ENCODE peak calls at places on chromosomes 1 and 21, in six cellular contexts. One of them, this sample, is unnamed.

GRCh38 chr1:102640872-102641271 is 467.4 kb downstream of the COL11A1 start:
- DNase-seq in caudate nucleus: no peak
- DNase-seq in CD8-positive, alpha-beta memory T cell: no peak
- DNase-seq in neuronal stem cell: no peak
- DNase-seq in dorsolateral prefrontal cortex: no peak
- DNase-seq in psoas muscle: no peak
- DNase-seq in this sample: no peak

GRCh38 chr21:46661627-46662366 is 26.3 kb downstream of the PRMT2 start:
- DNase-seq in caudate nucleus: no peak
- DNase-seq in CD8-positive, alpha-beta memory T cell: no peak
- DNase-seq in dorsolateral prefrontal cortex: no peak
- DNase-seq in neuronal stem cell: no peak
- DNase-seq in psoas muscle: no peak
- DNase-seq in this sample: no peak

GRCh38 chr1:14631421-14631820 is 32.9 kb downstream of the KAZN start:
- DNase-seq in caudate nucleus: no peak
- DNase-seq in dorsolateral prefrontal cortex: no peak
- DNase-seq in psoas muscle: no peak
- DNase-seq in CD8-positive, alpha-beta memory T cell: no peak
- DNase-seq in neuronal stem cell: no peak
- DNase-seq in this sample: no peak

GRCh38 chr1:29789221-29789909 is 553.0 kb downstream of the PTPRU start:
- DNase-seq in caudate nucleus: no peak
- DNase-seq in dorsolateral prefrontal cortex: no peak
- DNase-seq in CD8-positive, alpha-beta memory T cell: no peak
- DNase-seq in psoas muscle: no peak
- DNase-seq in neuronal stem cell: no peak
- DNase-seq in this sample: no peak

GRCh38 chr1:1157426-1157913 is 16.2 kb upstream of the TTLL10 start:
- DNase-seq in caudate nucleus: peak
- DNase-seq in CD8-positive, alpha-beta memory T cell: peak
- DNase-seq in psoas muscle: peak
- DNase-seq in neuronal stem cell: peak
- DNase-seq in dorsolateral prefrontal cortex: peak
- DNase-seq in this sample: peak

GRCh38 chr1:212814989-212815388 is 23.3 kb downstream of the TATDN3 start:
- DNase-seq in psoas muscle: no peak
- DNase-seq in dorsolateral prefrontal cortex: no peak
- DNase-seq in caudate nucleus: no peak
- DNase-seq in neuronal stem cell: no peak
- DNase-seq in CD8-positive, alpha-beta memory T cell: no peak
- DNase-seq in this sample: no peak

GRCh38 chr1:240212552-240212951 is 120.9 kb downstream of the FMN2 start:
- DNase-seq in neuronal stem cell: no peak
- DNase-seq in dorsolateral prefrontal cortex: no peak
- DNase-seq in caudate nucleus: no peak
- DNase-seq in psoas muscle: no peak
- DNase-seq in CD8-positive, alpha-beta memory T cell: no peak
- DNase-seq in this sample: no peak

GRCh38 chr1:110136911-110137310 is 13.4 kb upstream of the SLC6A17 start:
- DNase-seq in CD8-positive, alpha-beta memory T cell: no peak
- DNase-seq in dorsolateral prefrontal cortex: peak
- DNase-seq in caudate nucleus: peak
- DNase-seq in neuronal stem cell: peak
- DNase-seq in psoas muscle: no peak
- DNase-seq in this sample: no peak

GRCh38 chr1:26225033-26225831 is 8.8 kb upstream of the CEP85 start:
- DNase-seq in dorsolateral prefrontal cortex: peak
- DNase-seq in psoas muscle: peak
- DNase-seq in neuronal stem cell: peak
- DNase-seq in CD8-positive, alpha-beta memory T cell: peak
- DNase-seq in caudate nucleus: peak
- DNase-seq in this sample: peak

GRCh38 chr1:5424802-5425201 is 567.4 kb downstream of the NPHP4 start:
- DNase-seq in psoas muscle: no peak
- DNase-seq in neuronal stem cell: peak
- DNase-seq in dorsolateral prefrontal cortex: no peak
- DNase-seq in CD8-positive, alpha-beta memory T cell: no peak
- DNase-seq in caudate nucleus: no peak
- DNase-seq in this sample: no peak

GRCh38 chr1:64550505-64550904 is 80.6 kb downstream of the CACHD1 start:
- DNase-seq in neuronal stem cell: no peak
- DNase-seq in psoas muscle: no peak
- DNase-seq in CD8-positive, alpha-beta memory T cell: no peak
- DNase-seq in caudate nucleus: no peak
- DNase-seq in dorsolateral prefrontal cortex: no peak
- DNase-seq in this sample: no peak

GRCh38 chr1:154407866-154408777 is 3.0 kb downstream of the IL6R start:
- DNase-seq in CD8-positive, alpha-beta memory T cell: no peak
- DNase-seq in psoas muscle: no peak
- DNase-seq in dorsolateral prefrontal cortex: no peak
- DNase-seq in neuronal stem cell: no peak
- DNase-seq in caudate nucleus: no peak
- DNase-seq in this sample: no peak

GRCh38 chr21:35503646-35504045 is 454.5 kb upstream of the RUNX1 start:
- DNase-seq in caudate nucleus: no peak
- DNase-seq in psoas muscle: no peak
- DNase-seq in dorsolateral prefrontal cortex: no peak
- DNase-seq in CD8-positive, alpha-beta memory T cell: no peak
- DNase-seq in neuronal stem cell: no peak
- DNase-seq in this sample: no peak

GRCh38 chr1:193674292-193674944 is 488.0 kb upstream of the B3GALT2 start:
- DNase-seq in caudate nucleus: no peak
- DNase-seq in CD8-positive, alpha-beta memory T cell: no peak
- DNase-seq in psoas muscle: no peak
- DNase-seq in dorsolateral prefrontal cortex: no peak
- DNase-seq in neuronal stem cell: no peak
- DNase-seq in this sample: no peak

GRCh38 chr21:36422279-36423098 is 37.3 kb downstream of the CHAF1B start:
- DNase-seq in dorsolateral prefrontal cortex: no peak
- DNase-seq in psoas muscle: peak
- DNase-seq in neuronal stem cell: peak
- DNase-seq in caudate nucleus: no peak
- DNase-seq in CD8-positive, alpha-beta memory T cell: no peak
- DNase-seq in this sample: peak

GRCh38 chr1:28456078-28456477 is 49.8 kb upstream of the RCC1 start:
- DNase-seq in psoas muscle: no peak
- DNase-seq in neuronal stem cell: no peak
- DNase-seq in dorsolateral prefrontal cortex: no peak
- DNase-seq in caudate nucleus: no peak
- DNase-seq in CD8-positive, alpha-beta memory T cell: no peak
- DNase-seq in this sample: no peak

GRCh38 chr21:41580758-41581554 is 73.0 kb upstream of the TMPRSS2 start:
- DNase-seq in psoas muscle: no peak
- DNase-seq in dorsolateral prefrontal cortex: no peak
- DNase-seq in CD8-positive, alpha-beta memory T cell: no peak
- DNase-seq in neuronal stem cell: peak
- DNase-seq in caudate nucleus: no peak
- DNase-seq in this sample: no peak

GRCh38 chr1:109547412-109548320 is 749 bp upstream of the GNAI3 start:
- DNase-seq in psoas muscle: peak
- DNase-seq in caudate nucleus: no peak
- DNase-seq in neuronal stem cell: no peak
- DNase-seq in dorsolateral prefrontal cortex: no peak
- DNase-seq in CD8-positive, alpha-beta memory T cell: no peak
- DNase-seq in this sample: no peak

GRCh38 chr1:5648410-5649165 is 343.6 kb downstream of the NPHP4 start:
- DNase-seq in CD8-positive, alpha-beta memory T cell: no peak
- DNase-seq in caudate nucleus: no peak
- DNase-seq in neuronal stem cell: no peak
- DNase-seq in psoas muscle: no peak
- DNase-seq in dorsolateral prefrontal cortex: no peak
- DNase-seq in this sample: no peak

GRCh38 chr1:23528245-23528978 is 2.6 kb downstream of the E2F2 start:
- DNase-seq in dorsolateral prefrontal cortex: no peak
- DNase-seq in caudate nucleus: no peak
- DNase-seq in neuronal stem cell: no peak
- DNase-seq in psoas muscle: peak
- DNase-seq in CD8-positive, alpha-beta memory T cell: peak
- DNase-seq in this sample: peak

GRCh38 chr1:34165422-34165921 is 442 bp upstream of the CSMD2 start:
- DNase-seq in CD8-positive, alpha-beta memory T cell: no peak
- DNase-seq in psoas muscle: no peak
- DNase-seq in dorsolateral prefrontal cortex: no peak
- DNase-seq in neuronal stem cell: no peak
- DNase-seq in caudate nucleus: no peak
- DNase-seq in this sample: no peak

GRCh38 chr1:150558761-150559626 is 9.8 kb downstream of the ADAMTSL4 start:
- DNase-seq in caudate nucleus: no peak
- DNase-seq in neuronal stem cell: no peak
- DNase-seq in dorsolateral prefrontal cortex: no peak
- DNase-seq in CD8-positive, alpha-beta memory T cell: no peak
- DNase-seq in psoas muscle: peak
- DNase-seq in this sample: peak

GRCh38 chr1:229147086-229147485 is 123.8 kb upstream of the RAB4A start:
- DNase-seq in caudate nucleus: no peak
- DNase-seq in CD8-positive, alpha-beta memory T cell: no peak
- DNase-seq in psoas muscle: no peak
- DNase-seq in dorsolateral prefrontal cortex: no peak
- DNase-seq in neuronal stem cell: no peak
- DNase-seq in this sample: no peak

GRCh38 chr1:45842786-45843185 is 39.4 kb downstream of the MAST2 start:
- DNase-seq in dorsolateral prefrontal cortex: no peak
- DNase-seq in caudate nucleus: no peak
- DNase-seq in CD8-positive, alpha-beta memory T cell: no peak
- DNase-seq in neuronal stem cell: no peak
- DNase-seq in psoas muscle: no peak
- DNase-seq in this sample: no peak

GRCh38 chr1:154463512-154463990 is 38.5 kb upstream of the TDRD10 start:
- DNase-seq in dorsolateral prefrontal cortex: no peak
- DNase-seq in psoas muscle: no peak
- DNase-seq in CD8-positive, alpha-beta memory T cell: peak
- DNase-seq in caudate nucleus: no peak
- DNase-seq in neuronal stem cell: no peak
- DNase-seq in this sample: no peak

GRCh38 chr1:74246266-74246665 is 11.1 kb downstream of the TNNI3K start:
- DNase-seq in neuronal stem cell: no peak
- DNase-seq in CD8-positive, alpha-beta memory T cell: no peak
- DNase-seq in dorsolateral prefrontal cortex: no peak
- DNase-seq in psoas muscle: no peak
- DNase-seq in caudate nucleus: no peak
- DNase-seq in this sample: no peak

DNA sequence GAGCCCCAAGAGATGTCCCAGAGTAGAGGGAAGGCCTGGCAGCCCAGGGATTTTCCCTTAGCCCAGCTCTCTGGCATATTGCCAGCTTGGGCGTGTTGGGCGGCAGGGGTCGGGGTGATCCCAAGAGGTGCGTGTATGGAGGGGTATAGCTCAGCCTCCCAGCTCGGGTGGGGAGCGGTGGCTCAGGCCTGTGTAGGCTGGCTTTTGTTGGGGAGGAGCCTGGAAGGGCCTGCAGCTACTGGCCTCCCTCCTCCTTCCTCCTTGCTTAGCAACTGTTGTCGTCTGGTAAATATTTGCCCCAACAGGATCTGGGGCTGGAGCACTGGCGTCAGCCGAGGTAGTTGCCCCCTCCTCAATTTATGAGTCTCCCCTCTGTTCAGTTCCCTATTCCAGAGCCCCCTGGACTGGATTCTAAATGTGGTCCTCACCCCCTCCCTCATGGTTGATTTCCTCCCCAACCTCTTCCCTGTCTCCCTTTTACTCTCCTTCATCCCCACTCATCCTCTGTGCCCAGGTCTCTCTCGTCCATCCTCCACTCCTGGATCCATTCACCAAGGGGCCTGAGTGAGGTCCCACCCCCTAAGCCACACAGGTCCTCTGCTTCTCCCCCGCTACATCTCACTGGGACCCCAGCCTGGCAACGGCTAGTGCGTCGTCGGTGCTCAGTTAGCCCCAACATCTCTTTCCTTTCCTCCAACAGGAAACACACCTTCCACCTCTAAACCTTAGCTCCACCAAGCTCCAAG is 10.3 kb upstream of the LMNA start:
- DNase-seq in neuronal stem cell: no peak
- DNase-seq in CD8-positive, alpha-beta memory T cell: peak
- DNase-seq in psoas muscle: peak
- DNase-seq in dorsolateral prefrontal cortex: no peak
- DNase-seq in caudate nucleus: no peak
- DNase-seq in this sample: no peak
- H3K27ac ChIP-seq in neuronal stem cell: peak
- H3K27ac ChIP-seq in CD8-positive, alpha-beta memory T cell: peak
- H3K27ac ChIP-seq in psoas muscle: peak
- H3K27ac ChIP-seq in dorsolateral prefrontal cortex: peak
- H3K27ac ChIP-seq in caudate nucleus: peak
- H3K27ac ChIP-seq in this sample: peak

GRCh38 chr1:234861761-234862160 is 251.8 kb upstream of the IRF2BP2 start:
- DNase-seq in caudate nucleus: no peak
- DNase-seq in CD8-positive, alpha-beta memory T cell: no peak
- DNase-seq in dorsolateral prefrontal cortex: no peak
- DNase-seq in psoas muscle: no peak
- DNase-seq in neuronal stem cell: no peak
- DNase-seq in this sample: no peak

GRCh38 chr1:234864116-234864515 is 254.1 kb upstream of the IRF2BP2 start:
- DNase-seq in dorsolateral prefrontal cortex: no peak
- DNase-seq in CD8-positive, alpha-beta memory T cell: no peak
- DNase-seq in caudate nucleus: no peak
- DNase-seq in psoas muscle: no peak
- DNase-seq in neuronal stem cell: no peak
- DNase-seq in this sample: no peak

GRCh38 chr1:234862360-234862943 is 252.5 kb upstream of the IRF2BP2 start:
- DNase-seq in CD8-positive, alpha-beta memory T cell: no peak
- DNase-seq in psoas muscle: no peak
- DNase-seq in caudate nucleus: no peak
- DNase-seq in neuronal stem cell: no peak
- DNase-seq in dorsolateral prefrontal cortex: no peak
- DNase-seq in this sample: peak

GRCh38 chr1:234863596-234863995 is 253.6 kb upstream of the IRF2BP2 start:
- DNase-seq in CD8-positive, alpha-beta memory T cell: no peak
- DNase-seq in neuronal stem cell: no peak
- DNase-seq in dorsolateral prefrontal cortex: no peak
- DNase-seq in psoas muscle: no peak
- DNase-seq in caudate nucleus: no peak
- DNase-seq in this sample: no peak

GRCh38 chr1:234862944-234863515 is 253.1 kb upstream of the IRF2BP2 start:
- DNase-seq in caudate nucleus: peak
- DNase-seq in neuronal stem cell: no peak
- DNase-seq in psoas muscle: peak
- DNase-seq in CD8-positive, alpha-beta memory T cell: no peak
- DNase-seq in dorsolateral prefrontal cortex: peak
- DNase-seq in this sample: peak
- H3K27ac ChIP-seq in caudate nucleus: peak
- H3K27ac ChIP-seq in neuronal stem cell: no peak
- H3K27ac ChIP-seq in psoas muscle: peak
- H3K27ac ChIP-seq in CD8-positive, alpha-beta memory T cell: no peak
- H3K27ac ChIP-seq in dorsolateral prefrontal cortex: peak
- H3K27ac ChIP-seq in this sample: no peak

GRCh38 chr1:224929335-224930237 is at the start of gene DNAH14:
- DNase-seq in CD8-positive, alpha-beta memory T cell: no peak
- DNase-seq in psoas muscle: peak
- DNase-seq in neuronal stem cell: peak
- DNase-seq in dorsolateral prefrontal cortex: peak
- DNase-seq in caudate nucleus: no peak
- DNase-seq in this sample: peak
- H3K27ac ChIP-seq in CD8-positive, alpha-beta memory T cell: peak
- H3K27ac ChIP-seq in psoas muscle: no peak
- H3K27ac ChIP-seq in neuronal stem cell: no peak
- H3K27ac ChIP-seq in dorsolateral prefrontal cortex: no peak
- H3K27ac ChIP-seq in caudate nucleus: no peak
- H3K27ac ChIP-seq in this sample: peak

GRCh38 chr1:67700220-67700619 is 15.2 kb downstream of the GADD45A start:
- DNase-seq in dorsolateral prefrontal cortex: no peak
- DNase-seq in CD8-positive, alpha-beta memory T cell: no peak
- DNase-seq in psoas muscle: no peak
- DNase-seq in caudate nucleus: no peak
- DNase-seq in neuronal stem cell: no peak
- DNase-seq in this sample: no peak
- H3K27ac ChIP-seq in dorsolateral prefrontal cortex: no peak
- H3K27ac ChIP-seq in CD8-positive, alpha-beta memory T cell: peak
- H3K27ac ChIP-seq in psoas muscle: no peak
- H3K27ac ChIP-seq in caudate nucleus: no peak
- H3K27ac ChIP-seq in neuronal stem cell: no peak
- H3K27ac ChIP-seq in this sample: no peak